ENCODE peak calls at places on chromosomes 13 and 19, in eight cellular contexts. One of them, this sample, is unnamed.

GRCh38 chr19:41001243-41001971 is 10.3 kb downstream of the CYP2B6 start:
- DNase-seq in IMR-90: no peak
- DNase-seq in left ventricle myocardium inferior: no peak
- DNase-seq in heart left ventricle: no peak
- DNase-seq in cardiac muscle cell: no peak
- DNase-seq in esophagus muscularis mucosa: no peak
- DNase-seq in small intestine: no peak
- DNase-seq in right atrium auricular region: no peak
- DNase-seq in this sample: no peak

GRCh38 chr13:29676535-29676934 is 81.0 kb upstream of the SLC7A1 start:
- DNase-seq in IMR-90: peak; percentile 29
- DNase-seq in cardiac muscle cell: peak; percentile 7
- DNase-seq in heart left ventricle: no peak
- DNase-seq in small intestine: peak; percentile 79
- DNase-seq in esophagus muscularis mucosa: no peak
- DNase-seq in right atrium auricular region: no peak
- DNase-seq in left ventricle myocardium inferior: no peak
- DNase-seq in this sample: no peak

GRCh38 chr19:56333506-56333905 is 18.9 kb upstream of the ZSCAN5A start:
- DNase-seq in IMR-90: peak; percentile 56
- DNase-seq in heart left ventricle: no peak
- DNase-seq in esophagus muscularis mucosa: no peak
- DNase-seq in right atrium auricular region: no peak
- DNase-seq in small intestine: peak; percentile 68
- DNase-seq in left ventricle myocardium inferior: no peak
- DNase-seq in cardiac muscle cell: peak; percentile 78
- DNase-seq in this sample: no peak

GRCh38 chr13:32278456-32278855 is 36.7 kb downstream of the ZAR1L start:
- DNase-seq in small intestine: no peak
- DNase-seq in right atrium auricular region: no peak
- DNase-seq in heart left ventricle: no peak
- DNase-seq in IMR-90: peak; percentile 91
- DNase-seq in left ventricle myocardium inferior: no peak
- DNase-seq in esophagus muscularis mucosa: no peak
- DNase-seq in cardiac muscle cell: no peak
- DNase-seq in this sample: no peak

GRCh38 chr19:44772969-44773368 is 4.7 kb upstream of the CBLC start:
- DNase-seq in IMR-90: peak; percentile 46
- DNase-seq in esophagus muscularis mucosa: no peak
- DNase-seq in left ventricle myocardium inferior: no peak
- DNase-seq in heart left ventricle: no peak
- DNase-seq in right atrium auricular region: no peak
- DNase-seq in small intestine: no peak
- DNase-seq in cardiac muscle cell: no peak
- DNase-seq in this sample: no peak

GRCh38 chr19:39301562-39301961 is 5.4 kb downstream of the IFNL1 start:
- DNase-seq in small intestine: no peak
- DNase-seq in heart left ventricle: no peak
- DNase-seq in right atrium auricular region: no peak
- DNase-seq in IMR-90: no peak
- DNase-seq in esophagus muscularis mucosa: no peak
- DNase-seq in cardiac muscle cell: no peak
- DNase-seq in left ventricle myocardium inferior: no peak
- DNase-seq in this sample: no peak

GRCh38 chr19:48673436-48674100 is 751 bp upstream of the NTN5 start:
- DNase-seq in IMR-90: no peak
- DNase-seq in left ventricle myocardium inferior: no peak
- DNase-seq in esophagus muscularis mucosa: no peak
- DNase-seq in small intestine: no peak
- DNase-seq in heart left ventricle: no peak
- DNase-seq in cardiac muscle cell: no peak
- DNase-seq in right atrium auricular region: no peak
- DNase-seq in this sample: no peak

GRCh38 chr13:31818236-31818635 is 78.9 kb downstream of the RXFP2 start:
- DNase-seq in heart left ventricle: no peak
- DNase-seq in cardiac muscle cell: no peak
- DNase-seq in small intestine: no peak
- DNase-seq in IMR-90: no peak
- DNase-seq in left ventricle myocardium inferior: no peak
- DNase-seq in right atrium auricular region: no peak
- DNase-seq in esophagus muscularis mucosa: no peak
- DNase-seq in this sample: no peak

GRCh38 chr13:98826156-98826555 is 73.7 kb upstream of the SLC15A1 start:
- DNase-seq in right atrium auricular region: no peak
- DNase-seq in cardiac muscle cell: peak; percentile 51
- DNase-seq in IMR-90: peak; percentile 15
- DNase-seq in heart left ventricle: no peak
- DNase-seq in esophagus muscularis mucosa: no peak
- DNase-seq in small intestine: no peak
- DNase-seq in left ventricle myocardium inferior: no peak
- DNase-seq in this sample: no peak

GRCh38 chr19:39696418-39696817 is 7.9 kb upstream of the LGALS14 start:
- DNase-seq in small intestine: no peak
- DNase-seq in left ventricle myocardium inferior: no peak
- DNase-seq in IMR-90: no peak
- DNase-seq in cardiac muscle cell: no peak
- DNase-seq in right atrium auricular region: no peak
- DNase-seq in heart left ventricle: no peak
- DNase-seq in esophagus muscularis mucosa: no peak
- DNase-seq in this sample: no peak

GRCh38 chr19:4744451-4745170 is 21.0 kb upstream of the DPP9 start:
- DNase-seq in right atrium auricular region: peak; percentile 59
- DNase-seq in heart left ventricle: peak; percentile 40
- DNase-seq in small intestine: no peak
- DNase-seq in cardiac muscle cell: peak; percentile 97
- DNase-seq in IMR-90: peak; percentile 95
- DNase-seq in left ventricle myocardium inferior: no peak
- DNase-seq in esophagus muscularis mucosa: no peak
- DNase-seq in this sample: no peak

GRCh38 chr19:4524808-4525562 is 6.7 kb upstream of the PLIN4 start:
- DNase-seq in right atrium auricular region: no peak
- DNase-seq in left ventricle myocardium inferior: peak; percentile 58
- DNase-seq in small intestine: peak; percentile 49
- DNase-seq in esophagus muscularis mucosa: no peak
- DNase-seq in cardiac muscle cell: peak; percentile 61
- DNase-seq in IMR-90: no peak
- DNase-seq in heart left ventricle: peak; percentile 47
- DNase-seq in this sample: no peak

GRCh38 chr19:38891791-38892190 is 7.6 kb downstream of the SIRT2 start:
- DNase-seq in cardiac muscle cell: no peak
- DNase-seq in heart left ventricle: no peak
- DNase-seq in esophagus muscularis mucosa: no peak
- DNase-seq in left ventricle myocardium inferior: no peak
- DNase-seq in right atrium auricular region: no peak
- DNase-seq in small intestine: no peak
- DNase-seq in IMR-90: no peak
- DNase-seq in this sample: peak; percentile 50

DNA sequence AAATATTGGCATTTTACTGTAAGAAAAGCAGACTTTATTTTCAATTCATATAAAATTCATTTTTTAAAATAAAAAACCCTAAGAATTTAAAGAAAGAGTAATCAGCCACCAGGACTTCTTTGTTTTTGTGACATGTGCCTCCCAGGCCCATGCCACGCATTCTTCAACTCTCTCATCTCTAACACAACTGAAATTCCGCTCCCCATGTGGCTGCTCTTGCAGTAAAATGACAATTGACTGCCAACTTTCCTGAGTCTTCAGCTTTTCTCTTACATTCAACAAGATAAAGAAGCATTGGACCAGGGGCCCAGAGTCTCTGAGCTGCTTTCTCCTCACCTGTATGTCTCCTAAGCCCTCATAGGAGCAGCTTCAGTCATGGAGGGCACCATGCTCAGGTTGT is 372.1 kb downstream of the UQCRFS1 start:
- DNase-seq in IMR-90: no peak
- DNase-seq in cardiac muscle cell: no peak
- DNase-seq in heart left ventricle: no peak
- DNase-seq in left ventricle myocardium inferior: no peak
- DNase-seq in esophagus muscularis mucosa: no peak
- DNase-seq in right atrium auricular region: no peak
- DNase-seq in small intestine: no peak
- DNase-seq in this sample: no peak
- H3K27ac ChIP-seq in IMR-90: no peak overlapping the region
- H3K27ac ChIP-seq in cardiac muscle cell: no peak overlapping the region
- H3K27ac ChIP-seq in heart left ventricle: no peak overlapping the region
- H3K27ac ChIP-seq in left ventricle myocardium inferior: no peak overlapping the region
- H3K27ac ChIP-seq in esophagus muscularis mucosa: no peak overlapping the region
- H3K27ac ChIP-seq in right atrium auricular region: no peak overlapping the region
- H3K27ac ChIP-seq in small intestine: no peak overlapping the region
- H3K27ac ChIP-seq in this sample: no peak overlapping the region

GRCh38 chr19:2047076-2047448 is 4.0 kb downstream of the MKNK2 start:
- DNase-seq in esophagus muscularis mucosa: no peak
- DNase-seq in left ventricle myocardium inferior: no peak
- DNase-seq in right atrium auricular region: no peak
- DNase-seq in small intestine: no peak
- DNase-seq in heart left ventricle: no peak
- DNase-seq in cardiac muscle cell: no peak
- DNase-seq in IMR-90: no peak
- DNase-seq in this sample: no peak

GRCh38 chr19:2047449-2048103 is 3.5 kb downstream of the MKNK2 start:
- DNase-seq in small intestine: peak; percentile 81
- DNase-seq in left ventricle myocardium inferior: no peak
- DNase-seq in cardiac muscle cell: no peak
- DNase-seq in heart left ventricle: no peak
- DNase-seq in IMR-90: no peak
- DNase-seq in right atrium auricular region: no peak
- DNase-seq in esophagus muscularis mucosa: no peak
- DNase-seq in this sample: no peak

GRCh38 chr19:2045501-2046045 is 5.5 kb downstream of the MKNK2 start:
- DNase-seq in cardiac muscle cell: no peak
- DNase-seq in small intestine: no peak
- DNase-seq in esophagus muscularis mucosa: no peak
- DNase-seq in IMR-90: no peak
- DNase-seq in right atrium auricular region: no peak
- DNase-seq in left ventricle myocardium inferior: no peak
- DNase-seq in heart left ventricle: no peak
- DNase-seq in this sample: no peak

GRCh38 chr19:2044709-2045500 is 6.1 kb downstream of the MKNK2 start:
- DNase-seq in small intestine: no peak
- DNase-seq in left ventricle myocardium inferior: no peak
- DNase-seq in cardiac muscle cell: no peak
- DNase-seq in IMR-90: no peak
- DNase-seq in right atrium auricular region: no peak
- DNase-seq in esophagus muscularis mucosa: no peak
- DNase-seq in heart left ventricle: no peak
- DNase-seq in this sample: no peak

DNA sequence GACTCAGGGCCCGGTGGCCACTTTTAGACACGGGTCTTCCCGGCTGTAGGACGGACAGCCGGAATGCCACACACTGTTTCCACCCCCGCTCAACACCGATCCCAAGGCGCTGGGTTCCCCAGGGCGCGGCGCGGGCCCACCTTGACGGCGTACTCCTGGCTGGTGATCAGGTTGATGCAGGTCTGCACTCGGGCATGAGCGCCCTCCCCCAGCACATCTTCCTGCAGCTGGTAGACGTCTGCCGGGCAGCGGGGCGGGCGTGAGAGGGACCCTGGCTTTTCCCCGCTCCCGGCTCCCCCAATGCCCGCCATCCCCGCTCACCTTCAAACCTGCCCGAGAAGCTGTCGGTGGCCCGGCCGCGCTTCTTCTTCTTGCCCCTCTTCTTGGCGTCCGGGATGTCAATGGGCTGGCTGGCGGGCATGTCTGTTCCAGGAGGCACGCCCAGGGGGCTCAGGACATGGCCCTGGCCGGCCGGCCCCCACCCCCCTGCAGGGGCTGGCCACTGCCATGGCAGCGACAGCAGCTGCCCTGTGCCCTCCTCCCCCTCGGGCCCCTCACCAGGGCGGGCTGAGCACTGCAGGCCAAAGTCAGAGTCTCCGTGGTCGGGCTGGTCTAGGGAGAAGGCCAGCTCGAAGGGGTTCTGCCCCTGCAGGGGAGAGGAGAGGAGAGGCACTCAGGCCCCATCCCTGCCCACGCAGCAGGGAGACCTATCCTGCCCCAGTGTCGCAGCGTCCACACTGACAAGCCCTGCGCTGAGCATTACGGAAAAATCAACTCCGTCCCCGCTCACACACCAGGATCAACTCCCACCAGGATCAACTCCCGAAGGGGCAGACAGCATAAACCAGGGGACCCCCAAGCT is 4.8 kb downstream of the MKNK2 start:
- DNase-seq in small intestine: no peak
- DNase-seq in heart left ventricle: no peak
- DNase-seq in IMR-90: no peak
- DNase-seq in left ventricle myocardium inferior: no peak
- DNase-seq in cardiac muscle cell: no peak
- DNase-seq in right atrium auricular region: no peak
- DNase-seq in esophagus muscularis mucosa: no peak
- DNase-seq in this sample: no peak
- H3K27ac ChIP-seq in small intestine: no peak overlapping the region
- H3K27ac ChIP-seq in heart left ventricle: peak overlapping the region; percentile 85
- H3K27ac ChIP-seq in IMR-90: no peak overlapping the region
- H3K27ac ChIP-seq in left ventricle myocardium inferior: peak overlapping the region; percentile 100
- H3K27ac ChIP-seq in cardiac muscle cell: no peak overlapping the region
- H3K27ac ChIP-seq in right atrium auricular region: peak overlapping the region; percentile 98
- H3K27ac ChIP-seq in esophagus muscularis mucosa: peak overlapping the region; percentile 100
- H3K27ac ChIP-seq in this sample: no peak overlapping the region

GRCh38 chr19:46954502-46955004 is 65.1 kb upstream of the NPAS1 start:
- DNase-seq in esophagus muscularis mucosa: no peak
- DNase-seq in IMR-90: no peak
- DNase-seq in right atrium auricular region: no peak
- DNase-seq in small intestine: peak; percentile 49
- DNase-seq in cardiac muscle cell: no peak
- DNase-seq in heart left ventricle: no peak
- DNase-seq in left ventricle myocardium inferior: no peak
- DNase-seq in this sample: no peak
- H3K27ac ChIP-seq in esophagus muscularis mucosa: peak overlapping the region; percentile 8
- H3K27ac ChIP-seq in IMR-90: no peak overlapping the region
- H3K27ac ChIP-seq in right atrium auricular region: no peak overlapping the region
- H3K27ac ChIP-seq in small intestine: peak overlapping the region; percentile 88
- H3K27ac ChIP-seq in cardiac muscle cell: peak overlapping the region; percentile 27
- H3K27ac ChIP-seq in heart left ventricle: no peak overlapping the region
- H3K27ac ChIP-seq in left ventricle myocardium inferior: peak overlapping the region; percentile 40
- H3K27ac ChIP-seq in this sample: peak overlapping the region; percentile 60

DNA sequence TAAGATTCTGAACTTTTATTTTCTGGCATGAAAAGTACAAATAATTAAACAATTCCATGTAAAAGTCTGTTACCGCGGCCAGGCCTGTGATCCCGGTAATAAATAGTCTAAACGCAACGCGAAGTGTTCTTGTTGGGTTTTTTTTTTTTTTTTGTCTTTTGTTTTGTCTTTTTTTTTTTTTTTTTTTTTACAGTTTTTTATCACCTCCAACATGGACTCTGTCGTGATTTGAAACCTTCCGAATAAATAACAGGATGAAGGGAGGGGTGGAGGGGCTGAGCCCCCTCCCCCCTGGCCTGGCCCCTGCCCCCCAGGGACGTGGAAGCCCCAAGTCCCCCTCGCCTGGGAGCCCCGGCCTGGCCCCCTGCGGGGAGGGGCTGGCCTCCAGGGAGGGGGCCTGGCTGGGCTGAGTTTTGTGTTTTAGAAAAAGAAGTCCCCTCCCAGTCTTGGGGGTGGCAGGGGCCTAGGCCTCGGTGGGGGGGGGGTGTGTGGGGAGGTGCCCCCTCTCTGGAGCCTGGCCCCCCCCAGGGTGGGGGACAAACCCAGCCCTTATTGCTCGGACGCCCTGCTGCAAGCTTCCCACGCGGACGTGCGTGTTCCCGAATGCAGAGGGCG is 16.0 kb downstream of the PRKCSH start:
- DNase-seq in right atrium auricular region: no peak
- DNase-seq in cardiac muscle cell: no peak
- DNase-seq in small intestine: no peak
- DNase-seq in heart left ventricle: no peak
- DNase-seq in IMR-90: no peak
- DNase-seq in esophagus muscularis mucosa: no peak
- DNase-seq in left ventricle myocardium inferior: no peak
- DNase-seq in this sample: no peak
- H3K27ac ChIP-seq in right atrium auricular region: no peak overlapping the region
- H3K27ac ChIP-seq in cardiac muscle cell: no peak overlapping the region
- H3K27ac ChIP-seq in small intestine: no peak overlapping the region
- H3K27ac ChIP-seq in heart left ventricle: peak overlapping the region; percentile 32
- H3K27ac ChIP-seq in IMR-90: no peak overlapping the region
- H3K27ac ChIP-seq in esophagus muscularis mucosa: no peak overlapping the region
- H3K27ac ChIP-seq in left ventricle myocardium inferior: peak overlapping the region; percentile 61
- H3K27ac ChIP-seq in this sample: peak overlapping the region; percentile 72

GRCh38 chr13:21040120-21040834 is 21.1 kb downstream of the LATS2 start:
- DNase-seq in esophagus muscularis mucosa: peak; percentile 66
- DNase-seq in right atrium auricular region: no peak
- DNase-seq in heart left ventricle: no peak
- DNase-seq in cardiac muscle cell: no peak
- DNase-seq in small intestine: no peak
- DNase-seq in left ventricle myocardium inferior: no peak
- DNase-seq in IMR-90: no peak
- DNase-seq in this sample: no peak
- H3K27ac ChIP-seq in esophagus muscularis mucosa: peak overlapping the region; percentile 74
- H3K27ac ChIP-seq in right atrium auricular region: no peak overlapping the region
- H3K27ac ChIP-seq in heart left ventricle: no peak overlapping the region
- H3K27ac ChIP-seq in cardiac muscle cell: no peak overlapping the region
- H3K27ac ChIP-seq in small intestine: no peak overlapping the region
- H3K27ac ChIP-seq in left ventricle myocardium inferior: peak overlapping the region; percentile 89
- H3K27ac ChIP-seq in IMR-90: peak overlapping the region; percentile 7
- H3K27ac ChIP-seq in this sample: no peak overlapping the region

This sample was measured in substantia nigra.